ENCODE peak calls at places on chromosomes 7 and 10, in ten cellular contexts. L, V, J, R, O, H, A, Z, N and S are unnamed samples.
A peak's percentile ranks its signal among the peaks of the same experiment; 100 is the strongest.

GRCh38 chr7:101636822-101637623 is 7.9 kb upstream of the MYL10 start:
- DNase-seq in L (no peak), V (no peak), J (no peak), R (no peak), O (no peak), H (no peak), A (no peak), Z (no peak), N (no peak), S (no peak)

GRCh38 chr7:30988346-30989005 is 24.7 kb downstream of the GHRHR start:
- DNase-seq in L (peak; percentile 67), V (peak; percentile 56), J (no peak), R (peak; percentile 56), O (peak; percentile 56), H (peak; percentile 75), A (no peak), Z (no peak), N (no peak), S (no peak)

GRCh38 chr7:150642926-150643325 is 10.7 kb upstream of the GIMAP6 start:
- DNase-seq in L (no peak), V (no peak), J (no peak), R (no peak), O (no peak), H (no peak), A (no peak), Z (no peak), N (no peak), S (no peak)

GRCh38 chr7:3028071-3028766 is 15.4 kb downstream of the CARD11 start:
- DNase-seq in L (peak; percentile 59), V (no peak), J (no peak), R (no peak), O (peak; percentile 20), H (peak; percentile 82), A (no peak), Z (peak; percentile 64), N (peak; percentile 90), S (peak; percentile 29)

GRCh38 chr10:90642650-90643049 is 215.2 kb downstream of the HTR7 start:
- DNase-seq in L (no peak), V (no peak), J (no peak), R (no peak), O (no peak), H (no peak), A (no peak), Z (no peak), N (no peak), S (no peak)

GRCh38 chr7:25952277-25953057 is 199.5 kb upstream of the NFE2L3 start:
- DNase-seq in L (peak; percentile 62), V (no peak), J (no peak), R (no peak), O (no peak), H (no peak), A (no peak), Z (no peak), N (no peak), S (no peak)

GRCh38 chr7:22140597-22140996 is 194.9 kb upstream of the CDCA7L start:
- DNase-seq in L (peak; percentile 83), V (no peak), J (no peak), R (no peak), O (no peak), H (no peak), A (no peak), Z (no peak), N (no peak), S (peak; percentile 69)

GRCh38 chr7:30116771-30117170 is 18.0 kb upstream of the MTURN start:
- DNase-seq in L (peak; percentile 71), V (no peak), J (no peak), R (no peak), O (peak; percentile 55), H (peak; percentile 81), A (no peak), Z (no peak), N (no peak), S (peak; percentile 38)

GRCh38 chr7:77903597-77903996 is 105.0 kb downstream of the PHTF2 start:
- DNase-seq in L (peak; percentile 66), V (no peak), J (no peak), R (no peak), O (peak; percentile 22), H (no peak), A (no peak), Z (peak; percentile 31), N (no peak), S (no peak)

GRCh38 chr10:110762849-110763211 is 108.9 kb upstream of the PDCD4 start:
- DNase-seq in L (no peak), V (peak; percentile 48), J (peak; percentile 54), R (peak; percentile 54), O (no peak), H (no peak), A (no peak), Z (no peak), N (no peak), S (peak; percentile 52)

DNA sequence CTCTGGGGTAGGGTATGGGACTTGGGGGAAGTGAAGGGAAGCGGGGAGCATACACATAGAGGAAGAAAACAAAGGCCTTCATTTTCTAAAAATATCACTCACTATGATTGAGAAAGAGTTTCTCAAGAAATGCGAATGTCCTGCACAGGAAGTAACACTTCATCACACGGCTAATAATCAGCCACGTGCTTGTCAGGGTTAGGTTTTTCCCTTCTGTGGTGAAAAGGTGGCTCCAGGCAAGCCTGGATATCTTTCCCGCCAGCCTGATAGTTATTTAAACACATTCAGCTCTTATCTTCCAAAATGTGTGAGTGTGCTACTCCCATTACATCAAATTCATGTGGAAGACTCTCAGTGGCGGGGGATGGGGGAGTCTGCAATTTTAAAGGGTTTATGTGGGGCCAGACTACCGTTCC is 166.4 kb upstream of the ADO start:
- DNase-seq in L (no peak), V (no peak), J (no peak), R (no peak), O (no peak), H (no peak), A (peak; percentile 79), Z (no peak), N (no peak), S (peak; percentile 88)
- TF ChIP-seq CTCF in L (no peak), V (no peak), J (no peak), R (no peak), O (no peak), H (no peak), A (no peak), Z (no peak), N (no peak), S (no peak)

GRCh38 chr7:129367349-129367699 is 66.9 kb upstream of the STRIP2 start:
- DNase-seq in L (no peak), V (no peak), J (no peak), R (no peak), O (no peak), H (no peak), A (no peak), Z (no peak), N (no peak), S (no peak)

GRCh38 chr7:129359176-129359575 is 75.1 kb upstream of the STRIP2 start:
- DNase-seq in L (no peak), V (no peak), J (no peak), R (no peak), O (no peak), H (no peak), A (no peak), Z (no peak), N (no peak), S (no peak)

GRCh38 chr7:129359641-129360040 is 74.6 kb upstream of the STRIP2 start:
- DNase-seq in L (no peak), V (no peak), J (no peak), R (no peak), O (no peak), H (no peak), A (no peak), Z (no peak), N (no peak), S (no peak)

GRCh38 chr7:129361771-129362170 is 72.5 kb upstream of the STRIP2 start:
- DNase-seq in L (no peak), V (no peak), J (no peak), R (no peak), O (no peak), H (no peak), A (no peak), Z (no peak), N (no peak), S (no peak)

GRCh38 chr7:129362528-129362927 is 71.7 kb upstream of the STRIP2 start:
- DNase-seq in L (no peak), V (no peak), J (no peak), R (no peak), O (no peak), H (no peak), A (no peak), Z (no peak), N (no peak), S (no peak)
- H3K4me1 ChIP-seq in L (no peaks in the 10 kb centered on the region), V (no peaks in the 10 kb centered on the region), J (no peaks in the 10 kb centered on the region), R (no peaks in the 10 kb centered on the region), O (peaks cover 4% of the 10 kb centered on the region), H (no peaks in the 10 kb centered on the region), A (no peaks in the 10 kb centered on the region), Z (no peaks in the 10 kb centered on the region), N (no peaks in the 10 kb centered on the region), S (no peaks in the 10 kb centered on the region)

GRCh38 chr10:125679436-125679835 is 3.5 kb downstream of the TEX36 start:
- DNase-seq in L (no peak), V (no peak), J (no peak), R (no peak), O (no peak), H (no peak), A (no peak), Z (no peak), N (peak; percentile 35), S (no peak)

GRCh38 chr10:125684583-125684982 is 1.6 kb upstream of the TEX36 start:
- DNase-seq in L (no peak), V (no peak), J (no peak), R (no peak), O (no peak), H (no peak), A (no peak), Z (no peak), N (no peak), S (no peak)

GRCh38 chr10:125683821-125684220 is 858 bp upstream of the TEX36 start:
- DNase-seq in L (no peak), V (no peak), J (no peak), R (no peak), O (no peak), H (no peak), A (no peak), Z (no peak), N (no peak), S (no peak)

GRCh38 chr10:125687507-125688185 is 4.7 kb upstream of the TEX36 start:
- DNase-seq in L (no peak), V (no peak), J (no peak), R (no peak), O (no peak), H (no peak), A (no peak), Z (no peak), N (no peak), S (no peak)

DNA sequence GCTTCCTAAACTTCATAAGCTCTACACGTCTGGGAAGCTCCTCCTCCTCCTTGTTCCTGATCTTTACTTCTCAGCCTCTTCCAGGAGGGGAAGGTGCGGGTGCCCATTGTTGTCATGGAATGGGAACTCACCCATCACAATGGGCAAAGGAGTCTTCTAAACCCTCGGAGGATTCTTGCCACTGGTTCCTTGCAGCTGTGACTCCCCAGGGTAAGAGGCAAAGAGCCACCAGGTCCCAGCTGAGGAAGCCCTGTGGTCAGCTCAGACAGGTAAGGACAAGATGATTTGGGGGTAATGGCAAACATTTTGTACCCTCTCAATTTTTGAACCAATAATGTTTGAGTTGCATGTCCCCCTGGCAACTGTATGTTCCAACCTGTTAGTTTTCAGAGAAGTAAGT is at the start of gene TEX36:
- DNase-seq in L (no peak), V (no peak), J (no peak), R (no peak), O (no peak), H (no peak), A (no peak), Z (no peak), N (no peak), S (no peak)
- TF ChIP-seq CTCF in L (no peak), V (no peak), J (no peak), R (no peak), O (no peak), H (no peak), A (no peak), Z (no peak), N (no peak), S (no peak)

GRCh38 chr10:61757525-61758397 is 95.0 kb downstream of the CABCOCO1 start:
- DNase-seq in L (no peak), V (no peak), J (no peak), R (no peak), O (no peak), H (peak; percentile 72), A (no peak), Z (no peak), N (peak; percentile 67), S (no peak)
- H3K4me1 ChIP-seq in L (peaks cover 1% of the 10 kb centered on the region), V (no peaks in the 10 kb centered on the region), J (no peaks in the 10 kb centered on the region), R (no peaks in the 10 kb centered on the region), O (peaks cover 1% of the 10 kb centered on the region), H (peaks cover 3% of the 10 kb centered on the region), A (peaks cover 37% of the 10 kb centered on the region), Z (peaks cover 15% of the 10 kb centered on the region), N (peaks cover 15% of the 10 kb centered on the region), S (peaks cover 7% of the 10 kb centered on the region)